ENCODE peak calls at places on chromosomes 2 and 18, in ten cellular contexts. I is cardiac muscle cell, Q is neural progenitor cell, R is esophagus squamous epithelium, Y is GM12864, A is lung, N is sigmoid colon, K is kidney epithelial cell, H is HFF-Myc, O is AG04449. G is an unnamed sample.

GRCh38 chr2:134104754-134105153 is 149.1 kb upstream of the MGAT5 start:
- DNase-seq in I (no peak), A (no peak), O (no peak), N (no peak), Q (no peak), Y (no peak), H (no peak), R (no peak), K (no peak), G (no peak)

GRCh38 chr2:150480241-150480640 is 7.2 kb downstream of the RND3 start:
- DNase-seq in Q (no peak), Y (no peak), H (no peak), N (peak), K (no peak), A (no peak), O (no peak), I (no peak), R (no peak), G (no peak)

GRCh38 chr2:239303711-239304532 is 96.9 kb downstream of the HDAC4 start:
- DNase-seq in Y (no peak), H (no peak), Q (peak), R (no peak), I (no peak), O (no peak), A (no peak), N (peak), K (no peak), G (no peak)

GRCh38 chr2:218679119-218679518 is 7.2 kb downstream of the STK36 start:
- DNase-seq in K (no peak), Q (no peak), R (no peak), H (no peak), I (no peak), Y (no peak), N (peak), A (no peak), O (no peak), G (no peak)

GRCh38 chr2:22215517-22215916 is 1091.7 kb downstream of the TDRD15 start:
- DNase-seq in A (no peak), N (no peak), O (no peak), I (no peak), R (no peak), H (no peak), Y (no peak), K (no peak), Q (no peak), G (no peak)

GRCh38 chr2:182694189-182694588 is 21.9 kb upstream of the DNAJC10 start:
- DNase-seq in H (no peak), I (no peak), A (no peak), Q (no peak), Y (no peak), O (no peak), N (no peak), K (no peak), R (no peak), G (no peak)

GRCh38 chr18:3998698-3999333 is 456.3 kb downstream of the DLGAP1 start:
- DNase-seq in H (no peak), N (no peak), O (no peak), K (no peak), Y (peak), Q (peak), I (peak), R (no peak), A (no peak), G (peak)

GRCh38 chr2:219459460-219460311 is 25.0 kb downstream of the SPEG start:
- DNase-seq in Q (peak), I (peak), Y (no peak), O (no peak), A (peak), N (peak), R (no peak), H (peak), K (no peak), G (peak)

GRCh38 chr2:238945433-238946150 is 97.7 kb downstream of the TWIST2 start:
- DNase-seq in Y (no peak), I (no peak), Q (peak), A (peak), H (no peak), R (no peak), K (no peak), N (peak), O (no peak), G (peak)

GRCh38 chr2:234564719-234565118 is 67.8 kb upstream of the ARL4C start:
- DNase-seq in H (peak), O (no peak), N (no peak), Q (no peak), I (no peak), A (no peak), Y (no peak), R (no peak), K (no peak), G (peak)

GRCh38 chr18:58288922-58289797 is 245.1 kb downstream of the NEDD4L start:
- DNase-seq in R (no peak), K (peak), I (peak), O (no peak), Y (peak), H (peak), Q (peak), N (no peak), A (no peak), G (peak)

GRCh38 chr2:66443183-66443976 is 8.5 kb downstream of the MEIS1 start:
- DNase-seq in Y (no peak), O (no peak), H (no peak), I (no peak), R (no peak), K (no peak), Q (peak), A (no peak), N (peak), G (no peak)

GRCh38 chr2:224749136-224749535 is 33.0 kb upstream of the CCDC195 start:
- DNase-seq in K (no peak), Q (peak), H (no peak), N (no peak), R (no peak), O (no peak), Y (no peak), A (no peak), I (no peak), G (no peak)

GRCh38 chr2:188395903-188396699 is 104.4 kb downstream of the GULP1 start:
- DNase-seq in A (no peak), R (no peak), O (no peak), I (no peak), H (no peak), N (no peak), Y (no peak), K (no peak), Q (no peak), G (no peak)

GRCh38 chr2:228066416-228066815 is 115.1 kb downstream of the SPHKAP start:
- DNase-seq in R (no peak), Q (no peak), A (no peak), H (no peak), I (no peak), K (no peak), N (no peak), O (no peak), Y (no peak), G (no peak)

GRCh38 chr18:26549486-26550435 is 1.4 kb upstream of the KCTD1 start:
- DNase-seq in N (peak), A (peak), H (peak), Q (peak), Y (no peak), O (no peak), I (peak), K (no peak), R (no peak), G (peak)

GRCh38 chr2:104790100-104790811 is 63.7 kb upstream of the POU3F3 start:
- DNase-seq in A (no peak), K (peak), H (no peak), Y (no peak), N (no peak), O (no peak), Q (peak), I (peak), R (no peak), G (no peak)

GRCh38 chr2:101762451-101763171 is 65.1 kb downstream of the MAP4K4 start:
- DNase-seq in O (no peak), R (no peak), K (no peak), Q (no peak), H (no peak), I (peak), Y (no peak), N (no peak), A (no peak), G (no peak)

GRCh38 chr2:59756145-59756544 is 797.3 kb downstream of the BCL11A start:
- DNase-seq in N (no peak), K (no peak), H (no peak), Q (no peak), A (no peak), Y (no peak), I (no peak), O (no peak), R (no peak), G (no peak)

GRCh38 chr18:1840878-1841277 is 730.4 kb downstream of the METTL4 start:
- DNase-seq in R (no peak), Q (no peak), N (no peak), O (no peak), I (no peak), H (no peak), A (no peak), K (no peak), Y (no peak), G (no peak)

GRCh38 chr2:38384344-38384743 is 7.3 kb upstream of the ATL2 start:
- DNase-seq in R (no peak), K (no peak), Y (no peak), A (no peak), H (no peak), N (no peak), I (no peak), Q (no peak), O (no peak), G (peak)

GRCh38 chr18:2692508-2692907 is 37.0 kb downstream of the SMCHD1 start:
- DNase-seq in I (no peak), Q (no peak), N (no peak), K (no peak), R (no peak), Y (no peak), A (no peak), O (no peak), H (no peak), G (peak)

GRCh38 chr18:68219274-68219673 is 495.6 kb downstream of the TMX3 start:
- DNase-seq in R (no peak), I (no peak), Q (no peak), N (no peak), H (no peak), A (no peak), Y (no peak), K (no peak), O (no peak), G (no peak)

GRCh38 chr2:59074071-59074470 is 832.9 kb upstream of the FANCL start:
- DNase-seq in R (no peak), A (no peak), N (no peak), K (no peak), O (no peak), Y (no peak), H (no peak), I (no peak), Q (no peak), G (no peak)

GRCh38 chr2:187407407-187408084 is 40.5 kb downstream of the CALCRL start:
- DNase-seq in R (no peak), I (no peak), H (no peak), O (no peak), N (no peak), Q (no peak), K (no peak), Y (no peak), A (no peak), G (no peak)

GRCh38 chr18:59911600-59911999 is 11.8 kb downstream of the PMAIP1 start:
- DNase-seq in O (no peak), H (no peak), K (no peak), Y (no peak), Q (no peak), A (no peak), R (no peak), N (no peak), I (no peak), G (peak)

GRCh38 chr18:55900380-55900779 is 312.4 kb upstream of the TCF4 start:
- DNase-seq in N (no peak), Y (no peak), H (no peak), A (no peak), I (peak), K (peak), O (peak), Q (no peak), R (no peak), G (peak)

GRCh38 chr2:144886847-144887246 is 366.9 kb upstream of the ZEB2 start:
- DNase-seq in I (no peak), R (no peak), H (no peak), A (peak), O (no peak), Y (no peak), N (peak), Q (no peak), K (no peak), G (peak)

GRCh38 chr2:120346667-120347358 is 877 bp downstream of the INHBB start:
- DNase-seq in A (no peak), H (no peak), K (no peak), N (no peak), Y (no peak), O (peak), Q (peak), R (no peak), I (peak), G (peak)

GRCh38 chr2:172348555-172349288 is 78.7 kb upstream of the ITGA6 start:
- DNase-seq in K (no peak), O (no peak), R (no peak), Y (no peak), H (no peak), Q (no peak), N (no peak), A (no peak), I (no peak), G (no peak)

GRCh38 chr2:184599054-184599874 is 935 bp downstream of the ZNF804A start:
- DNase-seq in I (no peak), O (no peak), H (no peak), Y (no peak), R (no peak), N (no peak), A (no peak), Q (no peak), K (no peak), G (no peak)

GRCh38 chr2:217415316-217415715 is 555.5 kb upstream of the TNP1 start:
- DNase-seq in O (no peak), Q (no peak), K (no peak), Y (no peak), A (no peak), R (no peak), H (no peak), N (no peak), I (no peak), G (no peak)

GRCh38 chr2:224716201-224716600 is at the start of gene CCDC195:
- DNase-seq in A (no peak), K (no peak), H (no peak), R (no peak), I (no peak), O (no peak), Q (no peak), N (no peak), Y (no peak), G (no peak)

GRCh38 chr2:225040862-225041209 is 1.4 kb downstream of the DOCK10 start:
- DNase-seq in N (no peak), K (no peak), O (no peak), Q (peak), A (no peak), H (no peak), I (no peak), R (no peak), Y (no peak), G (peak)

GRCh38 chr2:238389985-238390682 is 36.6 kb upstream of the ASB1 start:
- DNase-seq in N (no peak), H (no peak), R (no peak), I (peak), O (no peak), A (peak), K (no peak), Q (no peak), Y (no peak), G (no peak)

GRCh38 chr2:204451766-204452165 is 93.5 kb upstream of the PARD3B start:
- DNase-seq in A (no peak), O (no peak), Y (no peak), H (no peak), Q (no peak), I (no peak), K (no peak), N (no peak), R (no peak), G (no peak)

DNA sequence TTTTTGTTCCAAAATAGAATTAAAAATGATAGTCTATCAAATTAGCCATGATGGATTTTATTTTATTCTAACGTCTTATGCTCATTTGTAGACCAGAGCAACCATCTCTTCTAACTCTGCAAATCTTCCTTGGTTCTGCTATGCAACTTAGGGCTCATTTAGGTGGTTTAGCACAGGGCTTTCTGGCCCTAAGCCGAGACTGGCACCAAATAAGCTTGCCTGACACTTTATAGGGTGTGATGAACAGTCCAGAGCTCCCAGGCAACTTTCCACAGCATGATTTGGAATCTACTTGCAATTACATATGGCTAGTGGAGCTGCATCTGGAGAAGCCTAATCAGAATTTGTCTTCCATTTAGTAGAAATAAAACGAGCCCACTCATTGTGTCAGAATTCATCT is 698.4 kb downstream of the MBD2 start:
- DNase-seq in R (no peak), Q (no peak), I (no peak), O (no peak), H (no peak), N (peak), A (no peak), K (no peak), Y (no peak), G (no peak)
- TF ChIP-seq CTCF in R (no peak), Q (no peak), I (no peak), O (no peak), H (no peak), N (no peak), A (no peak), K (no peak), Y (no peak), G (no peak)

DNA sequence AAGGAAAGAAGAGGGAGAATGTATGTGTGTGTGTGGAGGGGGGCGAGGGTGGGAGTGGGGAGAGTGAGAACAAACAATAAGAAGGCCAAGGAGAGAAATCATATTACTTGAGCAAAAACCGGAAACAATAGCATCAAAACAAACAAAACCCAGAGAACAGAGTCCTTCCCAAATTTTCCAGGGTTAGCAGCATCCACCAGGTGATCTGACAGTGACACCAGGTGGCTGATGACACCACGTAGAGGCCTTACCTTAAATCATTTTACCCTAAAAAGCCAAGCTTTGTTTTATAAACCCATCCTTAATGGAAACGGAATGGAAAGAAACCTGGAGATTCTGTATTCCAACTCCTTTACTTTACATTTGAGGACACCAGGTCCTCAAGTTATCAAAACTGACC is 42.9 kb downstream of the CDCA7 start:
- DNase-seq in A (no peak), Y (no peak), R (no peak), K (no peak), Q (no peak), N (no peak), I (no peak), O (no peak), H (no peak), G (no peak)
- TF ChIP-seq CTCF in A (no peak), Y (peak), R (peak), K (no peak), Q (peak), N (no peak), I (no peak), O (no peak), H (no peak), G (no peak)

DNA sequence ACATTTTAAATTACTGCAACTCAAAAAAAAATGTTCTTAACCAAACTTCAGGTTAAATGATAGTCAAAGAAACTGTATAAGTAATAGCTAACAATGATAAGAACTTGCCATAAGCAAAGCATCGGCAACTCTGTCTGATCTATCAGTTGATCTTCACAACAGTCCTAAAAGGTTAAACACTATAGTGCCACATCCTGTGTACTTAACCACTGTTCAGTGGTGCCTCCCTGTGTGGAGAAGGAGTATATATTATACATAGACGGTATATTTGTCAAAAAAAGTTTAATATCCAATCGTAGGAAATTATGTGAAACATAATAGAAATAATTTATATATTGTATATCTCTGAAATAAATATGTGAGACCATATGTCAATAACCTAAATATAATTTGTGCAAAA is 13.0 kb downstream of the DTNA start:
- DNase-seq in K (no peak), A (no peak), R (no peak), I (no peak), Q (no peak), Y (no peak), H (no peak), O (no peak), N (no peak), G (peak)
- TF ChIP-seq CTCF in K (no peak), A (no peak), R (no peak), I (no peak), Q (no peak), Y (no peak), H (no peak), O (no peak), N (no peak), G (no peak)

GRCh38 chr2:85558160-85558559 is 3.1 kb downstream of the GGCX start:
- DNase-seq in Y (no peak), H (no peak), Q (no peak), O (no peak), I (no peak), R (no peak), A (no peak), K (no peak), N (no peak), G (no peak)

GRCh38 chr2:85560812-85561279 is 447 bp downstream of the GGCX start:
- DNase-seq in O (no peak), Q (no peak), K (no peak), R (no peak), Y (no peak), H (no peak), I (no peak), A (no peak), N (no peak), G (no peak)

GRCh38 chr2:85557130-85557529 is 4.2 kb downstream of the GGCX start:
- DNase-seq in O (no peak), Q (no peak), Y (no peak), A (no peak), I (no peak), H (no peak), N (no peak), R (no peak), K (no peak), G (no peak)

GRCh38 chr2:85564144-85564563 is 2.9 kb upstream of the GGCX start:
- DNase-seq in O (no peak), A (no peak), Q (no peak), I (no peak), R (no peak), H (no peak), Y (no peak), N (no peak), K (no peak), G (no peak)

DNA sequence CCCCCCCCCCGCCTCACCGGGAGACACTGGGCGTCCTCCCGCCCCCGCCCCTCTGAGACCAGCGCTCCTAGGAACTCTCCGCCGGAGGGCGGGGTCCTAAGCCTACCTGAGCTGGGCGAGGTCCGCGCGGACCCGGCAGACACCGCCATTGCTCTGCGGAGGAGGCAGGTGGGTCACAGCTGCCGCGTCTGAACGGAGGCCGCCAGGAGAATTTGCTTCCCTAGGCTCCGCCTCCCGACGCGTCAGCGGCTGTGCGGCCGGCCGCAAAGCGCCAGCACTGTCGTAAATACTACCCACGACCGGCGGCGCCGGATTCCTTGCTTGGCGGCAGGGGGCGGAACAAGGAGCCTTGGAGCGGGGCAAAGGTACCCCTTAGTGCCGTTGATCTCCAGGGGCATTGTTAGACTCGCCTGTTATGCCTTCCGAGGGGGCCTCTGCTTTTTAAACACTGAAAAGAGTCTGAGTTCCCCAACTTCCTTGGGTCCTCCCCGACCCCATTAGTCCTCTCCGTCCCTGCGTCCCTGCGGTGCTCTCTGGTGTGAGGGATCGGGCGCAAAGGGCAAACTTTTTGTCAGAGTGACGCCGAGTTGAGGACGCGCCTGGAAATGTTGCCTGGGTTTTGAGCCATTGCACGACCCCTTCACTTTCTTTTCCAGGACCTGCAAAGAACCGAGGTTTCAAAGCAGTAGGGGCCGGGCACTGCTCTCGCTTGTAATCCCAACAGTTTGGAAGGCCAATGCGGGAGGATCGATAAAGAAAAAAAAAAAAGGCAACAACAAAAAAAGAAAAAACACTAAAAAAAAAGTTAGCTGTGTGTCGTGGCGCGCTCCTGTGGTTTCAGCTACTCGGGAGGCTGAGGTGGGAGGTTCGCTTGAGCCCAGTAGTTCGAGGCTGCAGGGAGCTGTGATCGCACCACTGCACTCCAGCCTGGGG is at the start of gene GGCX:
- DNase-seq in K (peak), Q (peak), Y (peak), N (peak), I (peak), R (peak), O (no peak), H (no peak), A (peak), G (peak)
- TF ChIP-seq CTCF in K (peak), Q (no peak), Y (no peak), N (no peak), I (peak), R (peak), O (no peak), H (no peak), A (peak), G (no peak)

GRCh38 chr2:39730685-39731302 is 48.3 kb downstream of the THUMPD2 start:
- DNase-seq in N (no peak), R (no peak), Q (peak), Y (no peak), A (no peak), K (no peak), H (no peak), I (peak), O (no peak), G (peak)
- TF ChIP-seq CTCF in N (no peak), R (no peak), Q (peak), Y (peak), A (no peak), K (peak), H (peak), I (peak), O (peak), G (peak)